ENCODE peak calls at places on chromosomes 12 and 14, in five cellular contexts. O is tibial nerve; Y is left lung; E is CD8-positive, alpha-beta T cell; K is CD8-positive, alpha-beta memory T cell. V is an unnamed sample.

GRCh38 chr12:31522607-31523006 is 68.3 kb downstream of the DENND5B start:
- DNase-seq in O (no peak), Y (no peak), E (no peak), K (no peak), V (no peak)

GRCh38 chr14:104724407-104724980 is 465 bp downstream of the ADSS1 start:
- DNase-seq in O (no peak), Y (no peak), E (no peak), K (no peak), V (peak; percentile 93)

GRCh38 chr14:102541771-102542170 is 32.2 kb upstream of the ANKRD9 start:
- DNase-seq in O (no peak), Y (no peak), E (no peak), K (no peak), V (no peak)

GRCh38 chr12:52418576-52419110 is 12.5 kb upstream of the KRT82 start:
- DNase-seq in O (no peak), Y (no peak), E (no peak), K (no peak), V (no peak)

GRCh38 chr14:98633380-98633779 is 638.6 kb downstream of the BCL11B start:
- DNase-seq in O (no peak), Y (no peak), E (no peak), K (no peak), V (no peak)

GRCh38 chr12:56479625-56480024 is 8.3 kb downstream of the GLS2 start:
- DNase-seq in O (no peak), Y (no peak), E (no peak), K (no peak), V (no peak)

GRCh38 chr14:34873591-34874385 is 1.4 kb downstream of the BAZ1A start:
- DNase-seq in O (peak; percentile 78), Y (peak; percentile 96), E (peak; percentile 84), K (peak; percentile 69), V (peak; percentile 88)

GRCh38 chr14:96624661-96625435 is 122.7 kb downstream of the PAPOLA start:
- DNase-seq in O (no peak), Y (no peak), E (no peak), K (no peak), V (no peak)

GRCh38 chr14:33475623-33476022 is 475.3 kb downstream of the EGLN3 start:
- DNase-seq in O (peak; percentile 11), Y (no peak), E (no peak), K (no peak), V (no peak)

GRCh38 chr14:67393689-67394088 is 18.3 kb downstream of the PLEK2 start:
- DNase-seq in O (no peak), Y (no peak), E (no peak), K (no peak), V (no peak)

GRCh38 chr12:113136128-113136989 is 798 bp upstream of the RASAL1 start:
- DNase-seq in O (no peak), Y (no peak), E (no peak), K (peak; percentile 33), V (no peak)

GRCh38 chr14:69079188-69079742 is 73.7 kb downstream of the DCAF5 start:
- DNase-seq in O (no peak), Y (no peak), E (no peak), K (no peak), V (no peak)

GRCh38 chr12:117294206-117294605 is 67.2 kb downstream of the NOS1 start:
- DNase-seq in O (no peak), Y (no peak), E (no peak), K (no peak), V (no peak)

GRCh38 chr14:75875958-75876357 is 105.8 kb downstream of the TGFB3 start:
- DNase-seq in O (no peak), Y (no peak), E (no peak), K (no peak), V (no peak)

GRCh38 chr12:95218852-95219171 is 1.2 kb downstream of the VEZT start:
- DNase-seq in O (no peak), Y (no peak), E (no peak), K (peak; percentile 8), V (no peak)

GRCh38 chr14:76943072-76943471 is 85.4 kb downstream of the IRF2BPL start:
- DNase-seq in O (no peak), Y (no peak), E (no peak), K (no peak), V (no peak)

GRCh38 chr12:58711968-58712367 is 208.3 kb downstream of the LRIG3 start:
- DNase-seq in O (no peak), Y (no peak), E (no peak), K (no peak), V (no peak)

GRCh38 chr12:33006106-33006505 is 109.5 kb upstream of the PKP2 start:
- DNase-seq in O (no peak), Y (no peak), E (no peak), K (no peak), V (no peak)

GRCh38 chr12:132600048-132601032 is 10.0 kb downstream of the LRCOL1 start:
- DNase-seq in O (peak; percentile 62), Y (peak; percentile 85), E (peak; percentile 61), K (no peak), V (peak; percentile 82)

GRCh38 chr12:90085491-90086274 is 377.0 kb upstream of the ATP2B1 start:
- DNase-seq in O (no peak), Y (no peak), E (no peak), K (no peak), V (no peak)

GRCh38 chr14:89792489-89793366 is 161.8 kb downstream of the EFCAB11 start:
- DNase-seq in O (peak; percentile 66), Y (no peak), E (no peak), K (no peak), V (peak; percentile 32)

GRCh38 chr12:47299586-47299985 is 219.8 kb upstream of the AMIGO2 start:
- DNase-seq in O (no peak), Y (no peak), E (no peak), K (no peak), V (no peak)
- H3K27ac ChIP-seq in O (no peak overlapping the region), Y (no peak overlapping the region), E (peak overlapping the region; percentile 13), K (no peak overlapping the region), V (no peak overlapping the region)

GRCh38 chr12:96327346-96327745 is 72.9 kb downstream of the CDK17 start:
- DNase-seq in O (no peak), Y (no peak), E (no peak), K (no peak), V (no peak)

GRCh38 chr12:96326628-96327227 is 73.5 kb downstream of the CDK17 start:
- DNase-seq in O (no peak), Y (no peak), E (no peak), K (no peak), V (no peak)

GRCh38 chr12:96327889-96328288 is 72.3 kb downstream of the CDK17 start:
- DNase-seq in O (no peak), Y (no peak), E (no peak), K (no peak), V (no peak)

GRCh38 chr12:96329018-96329417 is 71.2 kb downstream of the CDK17 start:
- DNase-seq in O (no peak), Y (no peak), E (no peak), K (no peak), V (no peak)

DNA sequence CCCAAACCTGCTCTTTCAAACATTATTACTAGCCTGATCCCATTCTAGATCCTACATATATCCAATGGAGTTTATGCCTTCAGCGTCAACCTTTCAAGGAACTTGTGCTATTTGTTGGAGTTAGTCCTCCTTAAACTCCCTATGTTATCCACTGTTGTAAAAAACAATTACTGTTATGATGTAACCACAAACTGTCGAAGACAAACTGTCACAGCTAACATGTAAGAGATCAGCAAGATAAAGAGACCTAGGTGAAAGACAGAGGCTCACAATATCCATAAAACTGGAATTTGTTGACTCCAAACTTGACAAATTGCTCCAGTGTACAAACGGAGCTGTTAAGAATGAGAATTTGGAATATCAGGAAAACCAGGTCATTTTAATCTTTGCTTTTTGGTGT is 70.7 kb downstream of the CDK17 start:
- DNase-seq in O (no peak), Y (no peak), E (no peak), K (no peak), V (no peak)
- H3K27ac ChIP-seq in O (no peak overlapping the region), Y (no peak overlapping the region), E (no peak overlapping the region), K (no peak overlapping the region), V (no peak overlapping the region)

GRCh38 chr14:54708161-54708560 is 141.2 kb downstream of the SAMD4A start:
- DNase-seq in O (no peak), Y (no peak), E (no peak), K (no peak), V (no peak)
- H3K27ac ChIP-seq in O (no peak overlapping the region), Y (no peak overlapping the region), E (no peak overlapping the region), K (no peak overlapping the region), V (peak overlapping the region; percentile 57)

GRCh38 chr14:61475316-61475715 is 153.9 kb downstream of the PRKCH start:
- DNase-seq in O (no peak), Y (no peak), E (peak; percentile 39), K (no peak), V (no peak)
- H3K27ac ChIP-seq in O (peak overlapping the region; percentile 92), Y (peak overlapping the region; percentile 95), E (peak overlapping the region; percentile 72), K (no peak overlapping the region), V (peak overlapping the region; percentile 81)

GRCh38 chr12:122123761-122124145 is 45.2 kb downstream of the MLXIP start:
- DNase-seq in O (no peak), Y (peak; percentile 20), E (no peak), K (no peak), V (no peak)

GRCh38 chr12:122123051-122123760 is 44.6 kb downstream of the MLXIP start:
- DNase-seq in O (peak; percentile 93), Y (peak; percentile 72), E (peak; percentile 82), K (peak; percentile 56), V (peak; percentile 74)

GRCh38 chr12:122117979-122118378 is 39.4 kb downstream of the MLXIP start:
- DNase-seq in O (no peak), Y (no peak), E (no peak), K (no peak), V (no peak)

GRCh38 chr12:122124370-122124769 is 45.8 kb downstream of the MLXIP start:
- DNase-seq in O (no peak), Y (peak; percentile 39), E (no peak), K (no peak), V (no peak)

GRCh38 chr12:122121341-122122192 is 43.0 kb downstream of the MLXIP start:
- DNase-seq in O (no peak), Y (peak; percentile 58), E (no peak), K (no peak), V (no peak)
- H3K27ac ChIP-seq in O (no peak overlapping the region), Y (no peak overlapping the region), E (no peak overlapping the region), K (no peak overlapping the region), V (peak overlapping the region; percentile 75)

DNA sequence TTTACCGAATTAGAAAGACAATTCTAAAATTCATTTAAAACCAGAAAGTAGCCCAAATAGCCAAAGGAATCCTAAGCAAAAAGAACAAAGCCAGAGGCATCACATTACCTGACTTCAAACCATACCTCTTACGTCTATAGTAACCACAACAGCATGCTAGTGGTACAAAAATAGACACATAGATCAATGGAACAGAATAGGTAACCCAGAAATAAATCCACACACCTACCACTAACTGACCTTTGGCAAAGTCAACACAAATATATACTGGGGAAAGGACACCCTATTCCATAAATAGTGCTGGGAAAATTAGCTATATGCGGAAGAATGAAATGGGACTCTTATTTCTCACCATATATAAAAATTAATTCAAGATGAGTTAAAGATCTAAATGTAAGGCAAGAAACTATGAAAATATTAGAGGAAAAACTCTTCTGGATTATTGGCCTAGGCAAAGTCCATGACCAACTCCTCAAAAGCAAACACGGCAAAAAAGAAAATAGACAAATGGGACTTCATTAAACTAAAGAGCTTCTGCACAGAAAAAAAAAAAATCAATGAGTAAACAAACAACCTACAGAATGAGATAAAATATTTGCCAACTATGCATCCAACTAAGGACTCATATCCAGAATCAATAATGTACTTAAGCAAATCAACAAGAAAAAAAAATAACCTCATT is 568.9 kb downstream of the SOX5 start:
- DNase-seq in O (no peak), Y (no peak), E (no peak), K (no peak), V (no peak)
- H3K27ac ChIP-seq in O (no peak overlapping the region), Y (no peak overlapping the region), E (no peak overlapping the region), K (no peak overlapping the region), V (no peak overlapping the region)

V was measured in psoas muscle.